ENCODE peak calls at places on chromosomes 16 and 17, in nine cellular contexts. B, W, Y, A, L, R, I, P and Z are unnamed samples.

GRCh38 chr17:17081304-17081940 is 39.2 kb downstream of the MPRIP start:
- DNase-seq in B (peak; percentile 59), W (no peak), Y (no peak), A (no peak), L (no peak), R (no peak), I (peak; percentile 24), P (no peak), Z (no peak)

GRCh38 chr16:4500283-4500682 is 24.1 kb downstream of the HMOX2 start:
- DNase-seq in B (peak; percentile 54), W (no peak), Y (no peak), A (no peak), L (peak; percentile 56), R (no peak), I (peak; percentile 83), P (peak; percentile 88), Z (peak; percentile 84)

GRCh38 chr16:87465306-87465705 is 27.5 kb downstream of the ZCCHC14 start:
- DNase-seq in B (peak; percentile 89), W (peak; percentile 92), Y (peak; percentile 89), A (peak; percentile 69), L (peak; percentile 88), R (peak; percentile 90), I (peak; percentile 87), P (peak; percentile 89), Z (peak; percentile 99)

GRCh38 chr16:31451681-31452351 is 7.5 kb upstream of the ARMC5 start:
- DNase-seq in B (peak; percentile 81), W (peak; percentile 70), Y (no peak), A (no peak), L (peak; percentile 57), R (no peak), I (peak; percentile 79), P (peak; percentile 78), Z (peak; percentile 48)

GRCh38 chr16:2755158-2755557 is 2.7 kb downstream of the SRRM2 start:
- DNase-seq in B (no peak), W (no peak), Y (no peak), A (no peak), L (no peak), R (no peak), I (no peak), P (no peak), Z (no peak)

GRCh38 chr17:37098910-37099664 is 150.3 kb downstream of the AATF start:
- DNase-seq in B (no peak), W (no peak), Y (no peak), A (no peak), L (no peak), R (no peak), I (no peak), P (no peak), Z (no peak)

GRCh38 chr17:38586788-38587187 is 19.0 kb downstream of the SRCIN1 start:
- DNase-seq in B (no peak), W (no peak), Y (no peak), A (no peak), L (no peak), R (no peak), I (no peak), P (no peak), Z (no peak)

GRCh38 chr17:27560668-27561067 is 70.3 kb upstream of the LGALS9 start:
- DNase-seq in B (no peak), W (no peak), Y (no peak), A (no peak), L (no peak), R (peak; percentile 85), I (peak; percentile 51), P (no peak), Z (no peak)

GRCh38 chr17:45108051-45108450 is 24.3 kb downstream of the PLCD3 start:
- DNase-seq in B (no peak), W (no peak), Y (no peak), A (no peak), L (no peak), R (no peak), I (no peak), P (no peak), Z (no peak)
- H3K36me3 ChIP-seq in B (peaks cover 7% of the 10 kb centered on the region), W (peaks cover 63% of the 10 kb centered on the region), Y (peaks cover 68% of the 10 kb centered on the region), A (peaks cover 59% of the 10 kb centered on the region), L (peaks cover 8% of the 10 kb centered on the region), R (peaks cover 31% of the 10 kb centered on the region), I (peaks cover 36% of the 10 kb centered on the region), P (peaks cover 42% of the 10 kb centered on the region), Z (peaks cover 70% of the 10 kb centered on the region)

GRCh38 chr17:81444610-81445339 is 49.5 kb downstream of the BAHCC1 start:
- DNase-seq in B (no peak), W (no peak), Y (no peak), A (no peak), L (no peak), R (no peak), I (no peak), P (no peak), Z (no peak)
- H3K4me3 ChIP-seq in B (no peak overlapping the region), W (no peak overlapping the region), Y (no peak overlapping the region), A (no peak overlapping the region), L (no peak overlapping the region), R (no peak overlapping the region), I (no peak overlapping the region), P (no peak overlapping the region), Z (no peak overlapping the region)

DNA sequence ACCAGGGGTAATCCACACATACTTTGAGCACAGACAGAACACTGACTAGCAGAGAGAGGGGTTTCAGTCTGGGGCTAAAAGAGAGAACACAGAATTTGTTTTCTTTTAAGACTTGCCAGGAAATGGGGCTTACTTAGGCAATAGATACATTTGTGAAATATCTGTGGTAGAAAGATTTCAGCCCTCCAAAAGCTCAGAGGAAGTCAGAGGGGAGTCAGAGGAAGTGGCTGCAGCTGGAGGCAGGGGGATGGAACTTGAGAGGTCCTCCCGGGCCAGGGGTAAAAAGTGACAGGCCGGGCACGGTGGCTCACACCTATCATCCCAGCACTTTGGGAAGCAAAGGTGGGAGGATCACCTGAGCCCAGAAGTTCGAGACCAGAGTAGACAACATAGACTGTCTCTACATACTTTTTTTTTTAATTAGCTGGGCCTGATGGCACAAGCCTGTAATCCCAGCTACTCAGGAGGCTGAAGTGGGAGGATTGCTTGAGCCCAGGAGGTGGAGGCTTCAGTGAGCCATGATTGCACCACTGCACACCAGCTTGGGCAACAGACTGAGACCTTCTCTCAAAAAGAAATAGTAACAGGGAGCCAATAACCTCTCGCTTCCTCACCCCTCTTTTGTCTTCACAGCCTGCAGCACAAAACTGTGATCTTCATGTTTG is 49.9 kb downstream of the NLRC5 start:
- DNase-seq in B (no peak), W (no peak), Y (no peak), A (no peak), L (no peak), R (no peak), I (peak; percentile 93), P (peak; percentile 87), Z (no peak)
- H3K36me3 ChIP-seq in B (no peaks in the 10 kb centered on the region), W (peaks cover 74% of the 10 kb centered on the region), Y (peaks cover 42% of the 10 kb centered on the region), A (peaks cover 50% of the 10 kb centered on the region), L (no peaks in the 10 kb centered on the region), R (no peaks in the 10 kb centered on the region), I (no peaks in the 10 kb centered on the region), P (peaks cover 27% of the 10 kb centered on the region), Z (no peaks in the 10 kb centered on the region)

DNA sequence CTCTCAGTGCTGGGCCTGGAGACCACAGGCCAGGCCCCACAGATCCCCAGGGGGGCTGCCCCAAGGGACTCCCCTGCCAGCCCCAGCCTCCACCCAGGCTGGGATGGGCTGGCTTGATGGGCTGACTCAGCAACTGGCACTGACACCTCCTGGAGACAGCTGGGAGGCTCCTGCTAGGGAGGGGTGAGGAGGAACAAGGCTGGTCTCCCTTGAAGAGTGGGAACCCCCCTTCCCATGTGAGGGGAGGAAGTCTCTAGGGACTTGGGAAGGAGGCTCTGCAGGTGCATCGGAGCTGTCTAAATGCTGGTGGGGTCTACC is 10.4 kb downstream of the NHERF1 start:
- DNase-seq in B (no peak), W (no peak), Y (no peak), A (no peak), L (peak; percentile 31), R (no peak), I (no peak), P (no peak), Z (no peak)
- H3K4me3 ChIP-seq in B (no peak overlapping the region), W (peak overlapping the region; percentile 28), Y (no peak overlapping the region), A (no peak overlapping the region), L (no peak overlapping the region), R (no peak overlapping the region), I (no peak overlapping the region), P (no peak overlapping the region), Z (no peak overlapping the region)

GRCh38 chr17:57675988-57676387 is 69.1 kb downstream of the CCDC182 start:
- DNase-seq in B (peak; percentile 41), W (no peak), Y (peak; percentile 44), A (no peak), L (no peak), R (no peak), I (no peak), P (no peak), Z (no peak)
- H3K36me3 ChIP-seq in B (no peaks in the 10 kb centered on the region), W (peaks cover 9% of the 10 kb centered on the region), Y (peaks cover 9% of the 10 kb centered on the region), A (peaks cover 8% of the 10 kb centered on the region), L (no peaks in the 10 kb centered on the region), R (no peaks in the 10 kb centered on the region), I (no peaks in the 10 kb centered on the region), P (no peaks in the 10 kb centered on the region), Z (peaks cover 11% of the 10 kb centered on the region)